ENCODE peak calls at places on chromosomes 13 and 19, in eight cellular contexts. G, F, B, S, J, T, K and N are unnamed samples.

GRCh38 chr13:80921971-80922370 is 581.0 kb upstream of the SPRY2 start:
- DNase-seq in S (no peak), G (no peak), T (no peak), J (no peak), K (no peak), F (no peak), B (no peak), N (no peak)

GRCh38 chr13:47678201-47678963 is 322.7 kb downstream of the SUCLA2 start:
- DNase-seq in B (peak), J (no peak), G (no peak), K (no peak), F (no peak), S (no peak), T (peak), N (no peak)

GRCh38 chr19:41637484-41637883 is 10.6 kb upstream of the CEACAM4 start:
- DNase-seq in K (peak), S (no peak), J (no peak), T (no peak), F (no peak), B (no peak), G (no peak), N (no peak)

GRCh38 chr19:6412111-6412999 is 12.3 kb downstream of the KHSRP start:
- DNase-seq in S (peak), F (peak), J (no peak), G (no peak), T (no peak), B (no peak), K (peak), N (no peak)

GRCh38 chr13:75830842-75831241 is 194.7 kb downstream of the LMO7 start:
- DNase-seq in B (peak), T (peak), K (no peak), J (no peak), S (no peak), G (no peak), F (no peak), N (no peak)

GRCh38 chr19:16895467-16896097 is 6.8 kb downstream of the F2RL3 start:
- DNase-seq in K (no peak), G (no peak), B (no peak), J (no peak), T (no peak), F (peak), S (no peak), N (no peak)

GRCh38 chr19:53824134-53824611 is at the start of gene NLRP12:
- DNase-seq in J (peak), S (no peak), F (no peak), K (peak), T (no peak), G (no peak), B (no peak), N (no peak)

GRCh38 chr13:76890036-76890435 is 3.8 kb upstream of the KCTD12 start:
- DNase-seq in B (peak), G (no peak), F (no peak), K (no peak), J (no peak), S (no peak), T (peak), N (peak)

GRCh38 chr19:54133312-54133956 is 4.1 kb upstream of the CNOT3 start:
- DNase-seq in G (no peak), K (peak), S (no peak), B (peak), T (peak), J (no peak), F (no peak), N (no peak)

GRCh38 chr19:8261347-8261746 is 46.8 kb downstream of the CD320 start:
- DNase-seq in J (no peak), K (no peak), G (no peak), B (no peak), T (no peak), S (no peak), F (no peak), N (no peak)

GRCh38 chr19:1698636-1699035 is 46.2 kb upstream of the TCF3 start:
- DNase-seq in J (no peak), B (no peak), S (no peak), K (no peak), T (no peak), F (no peak), G (no peak), N (no peak)

GRCh38 chr19:11226716-11227166 is 12.7 kb upstream of the ANGPTL8 start:
- DNase-seq in J (no peak), T (no peak), S (no peak), K (no peak), B (no peak), F (no peak), G (no peak), N (no peak)

GRCh38 chr19:46842791-46843190 is 7.9 kb downstream of the AP2S1 start:
- DNase-seq in F (no peak), S (no peak), K (no peak), B (no peak), T (no peak), G (no peak), J (no peak), N (no peak)

GRCh38 chr19:18310966-18311365 is 11.9 kb downstream of the LSM4 start:
- DNase-seq in T (no peak), K (no peak), S (no peak), J (no peak), B (no peak), G (no peak), F (no peak), N (no peak)

GRCh38 chr19:45161715-45162463 is 1.1 kb upstream of the NKPD1 start:
- DNase-seq in K (no peak), S (no peak), J (no peak), F (peak), T (no peak), G (no peak), B (peak), N (no peak)

GRCh38 chr13:37747071-37747612 is 122.4 kb downstream of the TRPC4 start:
- DNase-seq in J (no peak), F (no peak), K (no peak), G (no peak), T (peak), S (no peak), B (peak), N (peak)

GRCh38 chr19:1090731-1091543 is 4.2 kb downstream of the POLR2E start:
- DNase-seq in K (no peak), T (no peak), F (peak), G (no peak), J (no peak), B (no peak), S (no peak), N (no peak)

GRCh38 chr13:97113231-97114001 is 108.7 kb upstream of the MBNL2 start:
- DNase-seq in J (no peak), T (no peak), K (no peak), G (no peak), B (peak), S (no peak), F (no peak), N (no peak)

GRCh38 chr13:113548778-113549621 is 35.6 kb upstream of the TFDP1 start:
- DNase-seq in F (no peak), K (no peak), B (no peak), J (no peak), T (no peak), S (no peak), G (no peak), N (no peak)

GRCh38 chr19:48510421-48511268 is 990 bp downstream of the LMTK3 start:
- DNase-seq in T (peak), F (peak), J (peak), K (peak), G (peak), S (peak), B (peak), N (peak)

GRCh38 chr13:18739310-18739709 is 442.3 kb downstream of the TUBA3C start:
- DNase-seq in J (no peak), T (no peak), F (no peak), G (no peak), K (no peak), S (no peak), B (no peak), N (no peak)

GRCh38 chr19:588093-588742 is 1.5 kb upstream of the HCN2 start:
- DNase-seq in S (no peak), F (peak), K (peak), G (peak), T (no peak), B (peak), J (peak), N (no peak)

GRCh38 chr19:46815833-46816627 is 27.6 kb upstream of the SLC1A5 start:
- DNase-seq in F (no peak), T (no peak), G (no peak), K (no peak), B (no peak), J (no peak), S (no peak), N (no peak)

GRCh38 chr19:20078696-20079095 is 896 bp downstream of the ZNF90 start:
- DNase-seq in F (peak), T (peak), J (peak), G (peak), S (no peak), B (peak), K (peak), N (peak)

GRCh38 chr19:378706-379105 is 30.2 kb downstream of the C2CD4C start:
- DNase-seq in B (no peak), J (no peak), K (no peak), F (no peak), S (no peak), G (no peak), T (no peak), N (no peak)

GRCh38 chr13:40787062-40787461 is 2.3 kb upstream of the SLC25A15 start:
- DNase-seq in K (no peak), T (peak), J (no peak), G (no peak), F (no peak), S (no peak), B (peak), N (no peak)

GRCh38 chr13:99860736-99861135 is 110.8 kb downstream of the ZIC5 start:
- DNase-seq in G (no peak), F (no peak), T (no peak), S (no peak), J (no peak), K (no peak), B (no peak), N (no peak)

GRCh38 chr19:9881720-9882119 is 46.6 kb downstream of the PIN1 start:
- DNase-seq in G (no peak), T (no peak), F (no peak), S (no peak), J (no peak), B (no peak), K (no peak), N (peak)

GRCh38 chr13:108915634-108916497 is 286.5 kb downstream of the MYO16 start:
- DNase-seq in S (peak), B (peak), T (peak), F (peak), G (peak), K (peak), J (peak), N (peak)

GRCh38 chr19:44807162-44807561 is 1.7 kb upstream of the BCAM start:
- DNase-seq in T (no peak), G (no peak), F (peak), K (no peak), S (no peak), B (no peak), J (no peak), N (peak)

GRCh38 chr19:46016426-46017094 is 6.3 kb downstream of the PGLYRP1 start:
- DNase-seq in T (peak), F (peak), G (peak), J (peak), K (peak), S (peak), B (peak), N (peak)

GRCh38 chr13:25756916-25757315 is 294.9 kb downstream of the SHISA2 start:
- DNase-seq in J (no peak), G (no peak), S (no peak), B (no peak), F (no peak), K (no peak), T (no peak), N (no peak)

GRCh38 chr19:806815-807421 is 9.7 kb downstream of the PTBP1 start:
- DNase-seq in B (no peak), K (peak), S (no peak), F (no peak), J (no peak), T (no peak), G (no peak), N (no peak)

GRCh38 chr19:46015080-46015960 is 7.5 kb downstream of the PGLYRP1 start:
- DNase-seq in J (peak), T (no peak), G (peak), K (no peak), B (peak), F (peak), S (peak), N (peak)

DNA sequence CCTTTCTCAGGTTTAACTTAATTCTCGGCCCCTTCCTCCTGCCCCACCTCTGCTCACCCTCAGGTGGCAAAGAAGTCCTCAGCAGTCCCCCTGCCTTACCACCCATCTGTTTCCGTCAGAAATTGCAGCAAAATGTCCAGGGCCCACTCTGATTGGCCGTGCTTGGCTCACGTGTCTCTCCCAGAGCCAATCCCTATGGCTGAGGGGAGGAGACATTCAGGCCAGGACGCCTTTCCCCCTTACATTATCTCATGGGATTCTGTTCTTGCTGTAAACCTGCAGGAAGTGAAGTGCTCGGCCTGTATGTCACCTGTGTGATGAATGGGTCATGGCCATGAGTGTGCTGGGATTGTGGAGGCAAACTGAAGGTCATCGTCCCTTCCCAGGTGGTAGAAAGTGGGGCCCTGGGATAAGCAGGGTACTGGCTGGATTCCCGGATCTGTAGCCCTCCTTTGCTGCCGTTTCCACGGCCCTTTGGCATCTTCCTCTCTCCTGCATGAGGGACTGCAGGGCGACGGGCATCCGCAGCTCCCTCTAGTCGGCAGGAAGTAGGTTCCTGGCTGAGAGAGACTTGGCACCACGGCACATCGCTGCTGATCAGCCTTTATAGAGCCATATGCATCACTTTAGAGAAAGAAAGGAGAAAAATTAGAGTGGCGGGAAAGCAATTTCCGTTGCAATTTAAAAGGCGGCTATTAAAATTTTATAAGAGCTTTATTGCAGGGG is 118.1 kb downstream of the SIPA1L3 start:
- DNase-seq in J (no peak), B (no peak), T (no peak), F (no peak), S (no peak), K (no peak), G (no peak), N (no peak)
- H3K27ac ChIP-seq in J (no peak), B (no peak), T (peak), F (no peak), S (no peak), K (no peak), G (no peak), N (peak)

DNA sequence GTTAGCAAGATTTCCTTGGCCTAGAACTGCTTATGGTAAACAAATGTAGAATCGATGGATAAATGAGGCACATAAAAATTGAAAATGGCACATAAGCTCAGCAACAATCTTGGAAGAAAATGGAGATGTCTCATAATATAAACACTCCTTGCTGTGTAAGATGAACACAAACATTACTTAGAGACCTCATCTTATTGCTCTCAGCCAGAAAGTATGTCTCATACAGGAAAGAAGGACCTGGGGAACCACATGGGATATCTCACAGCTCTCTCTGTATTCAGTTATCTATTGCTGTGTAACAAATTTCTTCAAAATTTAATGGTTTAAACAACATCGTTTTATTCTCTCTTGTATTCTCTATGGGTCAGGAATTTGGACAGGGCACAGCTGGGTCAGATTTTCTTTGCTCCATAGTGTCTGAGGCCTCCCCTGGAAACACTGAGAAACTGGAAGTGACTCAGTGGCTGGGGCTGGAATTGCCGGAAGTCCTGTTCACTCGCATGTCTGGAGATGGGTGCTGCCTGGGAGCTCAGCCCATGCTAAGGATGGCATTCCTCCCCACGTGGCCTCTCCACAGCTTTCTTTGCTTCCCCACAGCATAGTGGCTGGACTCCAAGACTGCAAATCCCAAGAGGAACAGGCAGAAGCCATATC is 105.1 kb downstream of the NUFIP1 start:
- DNase-seq in G (no peak), J (no peak), F (no peak), K (no peak), B (peak), T (peak), S (no peak), N (peak)
- TF ChIP-seq CTCF in G (no peak), J (no peak), F (no peak), K (no peak), B (no peak), T (no peak), S (no peak), N (no peak)

GRCh38 chr13:49859568-49859967 is 67.1 kb upstream of the KPNA3 start:
- DNase-seq in B (peak), F (no peak), J (no peak), G (no peak), S (no peak), T (peak), K (no peak), N (peak)
- H3K27ac ChIP-seq in B (peak), F (no peak), J (no peak), G (no peak), S (no peak), T (peak), K (no peak), N (peak)

GRCh38 chr13:38766799-38767198 is 79.9 kb downstream of the FREM2 start:
- DNase-seq in T (no peak), G (no peak), B (no peak), K (no peak), F (no peak), J (no peak), S (no peak), N (no peak)

GRCh38 chr13:38759390-38759789 is 72.5 kb downstream of the FREM2 start:
- DNase-seq in S (no peak), F (no peak), G (no peak), K (no peak), B (no peak), J (no peak), T (no peak), N (no peak)

GRCh38 chr13:38767506-38768265 is 80.8 kb downstream of the FREM2 start:
- DNase-seq in J (no peak), G (no peak), B (no peak), T (no peak), F (no peak), S (no peak), K (no peak), N (no peak)

GRCh38 chr13:38758278-38758677 is 71.4 kb downstream of the FREM2 start:
- DNase-seq in G (no peak), B (no peak), K (no peak), T (no peak), S (no peak), F (no peak), J (no peak), N (no peak)

GRCh38 chr13:38763446-38764381 is 76.8 kb downstream of the FREM2 start:
- DNase-seq in G (no peak), T (peak), F (no peak), J (no peak), S (no peak), K (peak), B (peak), N (peak)
- TF ChIP-seq CTCF in G (peak), T (peak), F (peak), J (peak), S (no peak), K (peak), B (peak), N (peak)

DNA sequence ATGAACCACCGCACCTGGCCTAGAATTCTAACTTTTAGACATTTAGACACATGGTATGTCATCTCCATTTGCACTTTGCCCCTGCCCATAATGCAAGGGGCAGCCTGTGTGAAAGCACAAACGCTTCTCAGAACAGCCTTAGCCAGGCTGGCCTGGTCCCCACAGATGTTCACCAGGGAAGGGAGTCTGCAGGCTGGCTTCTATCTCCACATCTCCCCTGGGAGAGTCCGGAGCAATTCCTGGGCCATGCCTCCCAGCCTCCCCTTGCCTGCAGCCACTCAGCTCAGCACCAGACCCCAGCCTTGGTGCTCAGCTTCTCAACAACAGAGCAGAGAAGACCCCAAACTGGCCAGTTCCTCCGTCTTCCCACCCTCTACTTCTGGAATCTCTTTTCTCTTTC is 21.7 kb upstream of the LSM14A start:
- DNase-seq in J (no peak), G (no peak), K (no peak), F (no peak), B (no peak), S (no peak), T (no peak), N (no peak)
- H3K27ac ChIP-seq in J (no peak), G (no peak), K (no peak), F (no peak), B (no peak), S (no peak), T (no peak), N (no peak)

GRCh38 chr13:110715395-110716234 is 2.1 kb downstream of the ING1 start:
- DNase-seq in B (peak), F (peak), G (peak), S (peak), J (peak), T (peak), K (peak), N (peak)
- TF ChIP-seq CTCF in B (peak), F (peak), G (peak), S (no peak), J (no peak), T (no peak), K (no peak), N (no peak)

GRCh38 chr13:93182406-93182805 is 44.2 kb upstream of the GPC6 start:
- DNase-seq in F (no peak), G (no peak), S (no peak), T (no peak), K (no peak), B (peak), J (no peak), N (no peak)
- H3K27ac ChIP-seq in F (no peak), G (no peak), S (no peak), T (no peak), K (no peak), B (no peak), J (no peak), N (no peak)